ENCODE peak calls at places on chromosome 17, in six cellular contexts. H, W, M, A, P and S are unnamed samples.

GRCh38 chr17:56230660-56231059 is 77.4 kb downstream of the ANKFN1 start:
- DNase-seq in H (no peak), W (no peak), M (peak; percentile 83), A (peak; percentile 59), P (no peak), S (no peak)

GRCh38 chr17:57032343-57032742 is 52.7 kb upstream of the AKAP1 start:
- DNase-seq in H (no peak), W (no peak), M (no peak), A (no peak), P (no peak), S (no peak)

GRCh38 chr17:50440838-50441829 is 15.1 kb downstream of the ACSF2 start:
- DNase-seq in H (no peak), W (no peak), M (no peak), A (no peak), P (no peak), S (no peak)

GRCh38 chr17:5686246-5686645 is 101.9 kb upstream of the NLRP1 start:
- DNase-seq in H (no peak), W (no peak), M (no peak), A (no peak), P (no peak), S (no peak)

GRCh38 chr17:79325707-79326106 is 251.1 kb downstream of the ENGASE start:
- DNase-seq in H (peak; percentile 63), W (no peak), M (no peak), A (no peak), P (no peak), S (no peak)

GRCh38 chr17:860805-861204 is 78.7 kb downstream of the MRM3 start:
- DNase-seq in H (no peak), W (no peak), M (no peak), A (no peak), P (no peak), S (no peak)

GRCh38 chr17:8868529-8868951 is 1.1 kb upstream of the PIK3R6 start:
- DNase-seq in H (no peak), W (no peak), M (no peak), A (no peak), P (no peak), S (no peak)

GRCh38 chr17:43701318-43701743 is 39.6 kb upstream of the MEOX1 start:
- DNase-seq in H (no peak), W (no peak), M (peak; percentile 78), A (no peak), P (peak; percentile 7), S (no peak)

DNA sequence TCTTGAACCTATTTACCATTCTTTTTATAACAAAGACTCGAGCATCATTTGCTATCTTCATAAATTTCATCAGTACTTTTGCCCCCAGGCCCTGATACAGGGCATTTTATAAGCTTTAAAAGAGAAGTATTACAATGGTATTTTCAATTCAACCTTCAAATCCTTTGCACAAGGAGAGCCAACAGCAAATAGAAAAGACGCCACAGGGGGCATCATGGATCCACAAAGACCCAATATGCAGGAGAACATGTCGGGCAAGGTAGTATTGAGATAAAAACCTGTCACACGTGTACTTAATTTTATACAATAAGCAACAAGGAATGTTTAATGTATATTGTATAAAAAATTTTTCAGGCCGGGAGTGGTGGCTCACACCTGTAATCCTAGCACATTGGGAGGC is 10.2 kb downstream of the MAP3K14 start:
- DNase-seq in H (no peak), W (no peak), M (no peak), A (no peak), P (no peak), S (no peak)
- TF ChIP-seq CTCF in H (no peak), W (no peak), M (peak; percentile 21), A (no peak), P (no peak), S (peak; percentile 6)

GRCh38 chr17:39011907-39012468 is 44.8 kb upstream of the FBXO47 start:
- DNase-seq in H (no peak), W (no peak), M (no peak), A (no peak), P (no peak), S (no peak)
- TF ChIP-seq CTCF in H (no peak), W (no peak), M (peak; percentile 2), A (no peak), P (no peak), S (no peak)

GRCh38 chr17:20010099-20010863 is 1.1 kb downstream of the SPECC1 start:
- DNase-seq in H (no peak), W (no peak), M (peak; percentile 66), A (peak; percentile 43), P (no peak), S (peak; percentile 18)

GRCh38 chr17:20010886-20011402 is 1.8 kb downstream of the SPECC1 start:
- DNase-seq in H (no peak), W (no peak), M (no peak), A (no peak), P (no peak), S (no peak)

GRCh38 chr17:20009302-20010098 is at the start of gene SPECC1:
- DNase-seq in H (peak; percentile 94), W (peak; percentile 75), M (peak; percentile 38), A (peak; percentile 84), P (peak; percentile 82), S (no peak)

GRCh38 chr17:20008242-20009051 is 712 bp upstream of the SPECC1 start:
- DNase-seq in H (no peak), W (peak; percentile 30), M (no peak), A (no peak), P (no peak), S (no peak)

DNA sequence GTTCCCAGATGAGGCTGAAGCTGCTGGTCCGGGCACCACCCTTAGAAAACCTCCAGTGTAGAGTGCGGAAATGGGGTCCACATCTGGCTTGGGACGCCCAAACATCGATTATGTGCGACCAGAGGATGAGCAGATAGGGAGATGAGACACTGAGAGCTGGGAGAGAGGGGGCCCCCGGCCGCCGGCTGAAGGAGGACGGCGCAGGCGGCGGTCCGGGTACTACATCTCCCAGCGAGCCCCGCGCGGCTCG is 182 bp upstream of the SPECC1 start:
- DNase-seq in H (no peak), W (no peak), M (no peak), A (no peak), P (no peak), S (no peak)
- TF ChIP-seq CTCF in H (no peak), W (no peak), M (no peak), A (no peak), P (no peak), S (peak; percentile 80)

GRCh38 chr17:80859004-80859941 is 132.4 kb upstream of the CHMP6 start:
- DNase-seq in H (no peak), W (peak; percentile 54), M (peak; percentile 92), A (peak; percentile 67), P (no peak), S (peak; percentile 41)
- TF ChIP-seq CTCF in H (no peak), W (no peak), M (peak; percentile 43), A (peak; percentile 13), P (no peak), S (peak; percentile 35)

DNA sequence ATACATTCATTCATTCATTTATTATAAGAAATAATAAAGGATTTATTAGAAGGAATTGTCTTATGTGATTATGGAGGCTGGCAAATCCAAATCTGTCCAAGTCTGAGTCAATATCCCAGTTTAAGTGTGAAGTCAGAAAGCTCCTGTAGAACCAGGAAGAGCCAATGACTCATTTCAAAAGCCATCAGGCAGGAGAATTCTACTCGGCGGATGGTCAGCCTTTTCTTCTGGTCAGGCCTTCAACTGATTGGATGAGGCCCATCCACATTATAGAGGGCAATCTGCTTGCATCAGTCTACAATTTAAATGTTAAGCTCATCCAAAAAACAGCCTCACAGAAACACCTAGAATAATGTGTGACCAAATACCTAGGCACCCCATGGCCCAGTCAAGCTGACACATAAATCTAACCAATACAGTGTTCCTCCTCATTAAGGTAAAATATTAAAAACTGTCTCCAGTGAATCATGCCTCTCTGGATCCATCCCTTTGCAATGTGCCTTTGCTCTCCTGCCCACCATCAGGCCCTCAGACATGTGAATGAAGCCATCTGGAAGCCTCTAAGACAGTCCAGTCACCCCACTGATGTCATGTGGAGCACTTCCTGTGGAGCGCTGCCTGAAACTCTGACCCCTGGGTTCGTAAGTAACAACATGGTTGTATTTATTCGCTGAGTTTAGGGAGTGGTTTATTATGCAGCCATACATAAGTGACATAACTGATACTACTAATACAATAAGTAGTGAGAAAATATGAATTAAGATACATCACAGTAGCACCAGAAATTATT is 69.2 kb upstream of the WSB1 start:
- DNase-seq in H (no peak), W (no peak), M (no peak), A (no peak), P (no peak), S (no peak)
- TF ChIP-seq CTCF in H (no peak), W (no peak), M (no peak), A (no peak), P (no peak), S (no peak)

GRCh38 chr17:48244121-48244711 is 136.7 kb downstream of the SNX11 start:
- DNase-seq in H (no peak), W (no peak), M (peak; percentile 54), A (no peak), P (no peak), S (no peak)
- TF ChIP-seq CTCF in H (no peak), W (no peak), M (no peak), A (no peak), P (no peak), S (no peak)